ENCODE peak calls at places on chromosomes 5 and 9, in four cellular contexts. U is NCI-H460, O is left cardiac atrium, I is ecto neural progenitor cell. V is an unnamed sample.

GRCh38 chr5:150160448-150161069 is 4.9 kb upstream of the PDGFRB start:
- DNase-seq in U (no peak), O (no peak), I (no peak), V (peak)

GRCh38 chr5:81906086-81906485 is 65.7 kb upstream of the ATG10 start:
- DNase-seq in U (no peak), O (no peak), I (no peak), V (peak)

GRCh38 chr5:120432861-120433260 is 31.2 kb upstream of the PRR16 start:
- DNase-seq in U (no peak), O (no peak), I (no peak), V (no peak)

GRCh38 chr5:150645070-150645700 is 4.7 kb downstream of the SYNPO start:
- DNase-seq in U (peak), O (peak), I (no peak), V (peak)

GRCh38 chr9:33813712-33814641 is 3.0 kb upstream of the UBE2R2 start:
- DNase-seq in U (peak), O (no peak), I (no peak), V (no peak)

GRCh38 chr5:40437452-40437861 is 242.3 kb upstream of the PTGER4 start:
- DNase-seq in U (no peak), O (no peak), I (no peak), V (no peak)

GRCh38 chr9:125409217-125409636 is 147.6 kb downstream of the GAPVD1 start:
- DNase-seq in U (peak), O (no peak), I (no peak), V (no peak)

GRCh38 chr9:128575921-128576320 is 23.5 kb downstream of the SPTAN1 start:
- DNase-seq in U (no peak), O (no peak), I (no peak), V (no peak)

GRCh38 chr9:14314424-14314928 is 535 bp upstream of the NFIB start:
- DNase-seq in U (peak), O (peak), I (no peak), V (peak)

GRCh38 chr5:101679816-101680215 is 616.3 kb downstream of the SLCO4C1 start:
- DNase-seq in U (peak), O (no peak), I (no peak), V (no peak)

GRCh38 chr9:71524996-71525580 is 243.2 kb downstream of the CEMIP2 start:
- DNase-seq in U (no peak), O (no peak), I (no peak), V (no peak)

GRCh38 chr5:88732862-88733261 is 150.1 kb downstream of the MEF2C start:
- DNase-seq in U (no peak), O (no peak), I (no peak), V (no peak)

V was measured in left ventricle myocardium inferior.